ENCODE peak calls at places on chromosomes 12 and 14, in six cellular contexts. W is fibroblast of mammary gland; G is left ventricle myocardium inferior; N is lower lobe of right lung; C is CD4-positive, alpha-beta T cell; E is esophagus squamous epithelium. A is an unnamed sample.

GRCh38 chr12:124747426-124748161 is 116.1 kb downstream of the SCARB1 start:
- DNase-seq in G (no peak), C (no peak), N (no peak), W (peak; percentile 99), E (no peak), A (peak; percentile 95)

GRCh38 chr14:95348395-95349080 is 28.8 kb upstream of the CLMN start:
- DNase-seq in W (no peak), N (no peak), E (no peak), G (no peak), C (no peak), A (no peak)

GRCh38 chr14:58298880-58299664 is 717 bp downstream of the ARID4A start:
- DNase-seq in E (no peak), N (peak; percentile 60), W (no peak), G (peak; percentile 41), C (peak; percentile 15), A (peak; percentile 7)

GRCh38 chr12:21599143-21599999 is 5.3 kb downstream of the GYS2 start:
- DNase-seq in C (no peak), E (no peak), G (no peak), W (no peak), N (no peak), A (no peak)

GRCh38 chr14:36627981-36628380 is 33.7 kb upstream of the PAX9 start:
- DNase-seq in C (no peak), G (no peak), N (no peak), E (no peak), W (no peak), A (no peak)

GRCh38 chr14:75247286-75247922 is 31.2 kb upstream of the FOS start:
- DNase-seq in E (no peak), N (peak; percentile 7), G (no peak), C (peak; percentile 46), W (no peak), A (no peak)

GRCh38 chr14:51701956-51702355 is 50.2 kb downstream of the FRMD6 start:
- DNase-seq in N (no peak), G (no peak), E (no peak), C (no peak), W (no peak), A (no peak)

GRCh38 chr14:65286443-65286842 is 126.1 kb upstream of the FUT8 start:
- DNase-seq in E (no peak), C (no peak), G (no peak), W (peak; percentile 42), N (no peak), A (peak; percentile 36)

GRCh38 chr14:75450381-75451276 is 22.8 kb downstream of the JDP2 start:
- DNase-seq in G (peak; percentile 54), C (no peak), W (peak; percentile 51), N (peak; percentile 62), E (no peak), A (no peak)

GRCh38 chr14:32453857-32454810 is 125.0 kb downstream of the AKAP6 start:
- DNase-seq in E (no peak), C (no peak), G (no peak), N (no peak), W (no peak), A (peak; percentile 70)

GRCh38 chr12:116066381-116067230 is 210.9 kb downstream of the MED13L start:
- DNase-seq in N (peak; percentile 65), E (no peak), G (peak; percentile 23), C (peak; percentile 33), W (peak; percentile 60), A (peak; percentile 47)

GRCh38 chr12:79690606-79691298 is at the start of gene PAWR:
- DNase-seq in C (no peak), N (peak; percentile 80), E (no peak), W (peak; percentile 46), G (peak; percentile 47), A (peak; percentile 67)

GRCh38 chr12:25594376-25594775 is 41.3 kb upstream of the LMNTD1 start:
- DNase-seq in G (no peak), E (no peak), N (no peak), W (peak; percentile 69), C (no peak), A (peak; percentile 60)

GRCh38 chr12:65537978-65538377 is 259.5 kb downstream of the MSRB3 start:
- DNase-seq in G (no peak), C (no peak), N (no peak), E (no peak), W (peak; percentile 47), A (no peak)

GRCh38 chr14:51846631-51847488 is 13.6 kb upstream of the GNG2 start:
- DNase-seq in G (peak; percentile 19), C (peak; percentile 79), E (peak; percentile 33), N (peak; percentile 57), W (no peak), A (no peak)

GRCh38 chr12:78101181-78101876 is 270.6 kb downstream of the NAV3 start:
- DNase-seq in C (no peak), E (no peak), G (no peak), N (no peak), W (no peak), A (peak; percentile 18)

GRCh38 chr12:2451025-2451424 is 343.7 kb upstream of the FKBP4 start:
- DNase-seq in G (no peak), C (no peak), E (no peak), N (no peak), W (peak; percentile 72), A (no peak)

GRCh38 chr12:44313188-44313587 is 477.3 kb downstream of the TMEM117 start:
- DNase-seq in W (no peak), N (no peak), G (no peak), C (no peak), E (no peak), A (no peak)

GRCh38 chr12:124654666-124655316 is 87.4 kb upstream of the NCOR2 start:
- DNase-seq in W (no peak), N (no peak), E (no peak), C (no peak), G (peak; percentile 80), A (no peak)

GRCh38 chr12:12718853-12719252 is 1.7 kb downstream of the CDKN1B start:
- DNase-seq in G (no peak), N (no peak), C (no peak), E (no peak), W (peak; percentile 55), A (peak; percentile 74)

GRCh38 chr14:99687284-99688209 is 3.4 kb downstream of the CYP46A1 start:
- DNase-seq in N (no peak), W (no peak), G (no peak), C (peak; percentile 32), E (no peak), A (no peak)

GRCh38 chr12:107775093-107775721 is 703 bp downstream of the ASCL4 start:
- DNase-seq in N (no peak), E (no peak), W (no peak), C (no peak), G (no peak), A (peak; percentile 2)

GRCh38 chr14:93115920-93116675 is at the start of gene ITPK1:
- DNase-seq in W (peak; percentile 34), G (peak; percentile 55), E (no peak), C (peak; percentile 44), N (peak; percentile 77), A (peak; percentile 48)

GRCh38 chr14:41749425-41749824 is 142.7 kb downstream of the LRFN5 start:
- DNase-seq in N (no peak), E (no peak), W (peak; percentile 56), C (no peak), G (no peak), A (peak; percentile 19)
- TF ChIP-seq CTCF in N (no peak), E (no peak), W (no peak), C (no peak), G (no peak), A (no peak)

GRCh38 chr12:75814856-75815754 is 216.5 kb downstream of the PHLDA1 start:
- DNase-seq in G (no peak), C (no peak), N (no peak), E (no peak), W (peak; percentile 97), A (peak; percentile 97)

GRCh38 chr12:75815756-75816155 is 215.8 kb downstream of the PHLDA1 start:
- DNase-seq in W (peak; percentile 49), C (no peak), G (no peak), E (no peak), N (no peak), A (no peak)

GRCh38 chr12:75819512-75819911 is 212.1 kb downstream of the PHLDA1 start:
- DNase-seq in C (no peak), N (no peak), E (no peak), W (no peak), G (no peak), A (no peak)

GRCh38 chr12:75818863-75819262 is 212.7 kb downstream of the PHLDA1 start:
- DNase-seq in E (no peak), N (no peak), W (no peak), G (no peak), C (no peak), A (no peak)

GRCh38 chr12:75816892-75817291 is 214.7 kb downstream of the PHLDA1 start:
- DNase-seq in W (peak; percentile 95), N (no peak), G (no peak), C (no peak), E (no peak), A (peak; percentile 61)
- TF ChIP-seq CTCF in W (peak; percentile 24), N (no peak), G (peak; percentile 18), C (no peak), E (no peak), A (no peak)

DNA sequence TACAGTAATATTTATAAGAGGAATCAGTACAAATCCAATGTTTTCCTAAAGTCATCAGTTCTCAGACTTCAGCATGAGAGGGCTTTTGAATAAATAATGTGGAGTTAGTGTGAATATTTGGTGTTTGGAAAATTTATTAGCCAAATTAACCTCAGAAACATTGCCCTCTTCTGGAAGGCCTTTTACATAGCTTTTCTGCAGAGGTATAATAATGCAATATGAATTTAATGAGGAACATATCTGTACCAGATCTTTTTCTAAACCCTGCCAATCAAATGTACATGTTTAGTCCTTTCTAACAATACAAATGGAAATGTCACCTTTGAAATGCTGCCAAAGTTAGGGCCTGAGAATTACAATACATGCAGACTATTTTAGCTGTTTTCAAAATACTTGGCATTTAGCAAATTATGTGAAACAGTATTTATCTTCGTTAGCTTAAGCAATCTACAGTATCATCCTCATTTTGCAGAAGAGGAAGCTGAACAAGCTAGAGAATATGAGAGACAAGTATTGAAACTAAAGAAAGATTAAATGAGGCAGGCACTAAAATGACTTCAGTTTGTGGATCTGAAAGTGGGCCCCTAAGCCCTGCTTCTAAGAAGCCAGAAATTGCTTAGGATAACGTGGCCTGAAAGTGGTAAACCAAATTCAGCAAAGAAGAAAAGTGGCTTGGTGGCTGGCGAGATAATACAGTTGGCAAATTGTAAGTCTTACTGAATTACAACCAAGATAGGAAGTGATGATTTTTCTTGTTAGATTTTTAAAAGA is 60.4 kb upstream of the MANSC4 start:
- DNase-seq in W (no peak), C (no peak), G (no peak), E (no peak), N (no peak), A (no peak)
- TF ChIP-seq CTCF in W (peak; percentile 54), C (no peak), G (no peak), E (no peak), N (no peak), A (peak; percentile 44)

DNA sequence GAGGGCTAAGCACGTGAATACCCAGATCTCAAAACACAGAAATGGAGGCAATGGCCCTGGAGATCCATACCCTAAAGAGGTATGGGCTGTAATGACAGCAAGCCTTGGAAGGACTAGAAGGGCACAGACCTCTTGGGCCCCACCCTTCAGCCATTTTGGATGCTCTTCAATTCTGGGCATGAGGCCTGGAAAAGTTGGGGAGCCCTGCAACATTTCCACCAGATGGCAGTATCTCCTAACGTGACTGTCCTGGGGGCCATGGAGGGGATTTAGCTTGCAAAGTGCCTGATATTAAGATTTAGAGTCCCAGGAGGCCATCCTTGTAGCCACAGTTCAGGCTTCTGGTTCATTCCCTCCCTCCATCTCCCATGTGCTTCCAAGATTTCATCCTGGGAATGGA is 30.2 kb downstream of the KCNA5 start:
- DNase-seq in N (no peak), E (no peak), G (no peak), W (peak; percentile 4), C (no peak), A (peak; percentile 8)
- TF ChIP-seq CTCF in N (no peak), E (no peak), G (no peak), W (peak; percentile 24), C (no peak), A (peak; percentile 36)